ENCODE peak calls at places on chromosomes 3 and 15, in four cellular contexts. K, J, E and X are unnamed samples.

GRCh38 chr3:8610961-8611360 is 33.6 kb downstream of the SSUH2 start:
- DNase-seq in K (no peak), J (no peak), E (no peak), X (no peak)

GRCh38 chr3:129616713-129617112 is 10.2 kb upstream of the PLXND1 start:
- DNase-seq in K (peak; percentile 60), J (no peak), E (no peak), X (no peak)

GRCh38 chr15:66838671-66839239 is 136.7 kb downstream of the SMAD6 start:
- DNase-seq in K (no peak), J (no peak), E (no peak), X (peak; percentile 18)

GRCh38 chr3:123686254-123686653 is 101.4 kb upstream of the HACD2 start:
- DNase-seq in K (no peak), J (no peak), E (no peak), X (no peak)

GRCh38 chr3:107986505-107986904 is 104.3 kb downstream of the CD47 start:
- DNase-seq in K (no peak), J (no peak), E (no peak), X (no peak)

GRCh38 chr3:146024260-146024659 is 136.7 kb downstream of the PLOD2 start:
- DNase-seq in K (no peak), J (no peak), E (no peak), X (no peak)

GRCh38 chr3:23834082-23834870 is 28.5 kb downstream of the UBE2E1 start:
- DNase-seq in K (no peak), J (no peak), E (no peak), X (no peak)

GRCh38 chr3:133274477-133274876 is 125.4 kb upstream of the BFSP2 start:
- DNase-seq in K (no peak), J (no peak), E (no peak), X (no peak)

GRCh38 chr3:56799251-56799882 is 2.4 kb downstream of the ARHGEF3 start:
- DNase-seq in K (no peak), J (no peak), E (peak; percentile 49), X (peak; percentile 82)

GRCh38 chr15:98939311-98940080 is 68.1 kb downstream of the PGPEP1L start:
- DNase-seq in K (no peak), J (no peak), E (no peak), X (no peak)

GRCh38 chr15:32878849-32879795 is 161.3 kb downstream of the GREM1 start:
- DNase-seq in K (no peak), J (no peak), E (no peak), X (no peak)

GRCh38 chr3:197151562-197151961 is 121.9 kb upstream of the MELTF start:
- DNase-seq in K (peak; percentile 20), J (no peak), E (no peak), X (peak; percentile 84)

GRCh38 chr3:184354121-184354728 is 7.2 kb downstream of the CLCN2 start:
- DNase-seq in K (no peak), J (peak; percentile 56), E (peak; percentile 20), X (no peak)

GRCh38 chr3:45367451-45367850 is 20.9 kb upstream of the LARS2 start:
- DNase-seq in K (no peak), J (no peak), E (no peak), X (no peak)